ENCODE peak calls at places on chromosomes 7 and 10, in five cellular contexts. Q is WTC11; Z is activated CD8-positive, alpha-beta T cell treated with anti-CD3 and anti-CD28 coated beads for 36 hours; T is heart right ventricle; H is heart left ventricle. L is an unnamed sample.

GRCh38 chr10:6918305-6918704 is 338.2 kb upstream of the PRKCQ start:
- DNase-seq in Z (peak; percentile 86), Q (peak; percentile 57), T (no peak), H (peak; percentile 30), L (peak; percentile 29)

GRCh38 chr7:50304911-50305621 is 550 bp downstream of the IKZF1 start:
- DNase-seq in Z (peak; percentile 69), H (no peak), Q (no peak), T (no peak), L (peak; percentile 53)

GRCh38 chr7:50869108-50869716 is 86.5 kb upstream of the GRB10 start:
- DNase-seq in Q (no peak), H (peak; percentile 33), Z (no peak), T (no peak), L (no peak)

GRCh38 chr7:119783799-119784198 is 489.2 kb upstream of the KCND2 start:
- DNase-seq in Q (no peak), Z (no peak), H (peak; percentile 31), T (peak; percentile 5), L (no peak)

GRCh38 chr10:3068201-3068967 is 1.0 kb downstream of the PFKP start:
- DNase-seq in Q (peak; percentile 48), H (peak; percentile 77), Z (peak; percentile 78), T (peak; percentile 71), L (peak; percentile 80)

GRCh38 chr7:135822396-135822795 is 73.8 kb upstream of the FAM180A start:
- DNase-seq in H (no peak), T (no peak), Z (no peak), Q (no peak), L (no peak)

GRCh38 chr10:71780722-71781121 is 7.4 kb upstream of the VSIR start:
- DNase-seq in H (no peak), T (no peak), Z (no peak), Q (no peak), L (no peak)

GRCh38 chr10:10007972-10008371 is 1009.7 kb upstream of the CELF2 start:
- DNase-seq in T (no peak), H (no peak), Q (no peak), Z (no peak), L (no peak)

GRCh38 chr7:34211003-34211402 is 305.7 kb downstream of the BMPER start:
- DNase-seq in T (no peak), H (no peak), Q (no peak), Z (no peak), L (no peak)

GRCh38 chr7:149772236-149772820 is 1.1 kb downstream of the ZNF467 start:
- DNase-seq in Z (peak; percentile 46), H (no peak), T (peak; percentile 73), Q (peak; percentile 72), L (no peak)

GRCh38 chr10:48556065-48556464 is 48.8 kb downstream of the ARHGAP22 start:
- DNase-seq in Z (no peak), T (no peak), H (no peak), Q (no peak), L (no peak)

GRCh38 chr10:48554668-48555067 is 50.2 kb downstream of the ARHGAP22 start:
- DNase-seq in T (no peak), Q (no peak), H (no peak), Z (no peak), L (no peak)

GRCh38 chr10:48556713-48557112 is 48.2 kb downstream of the ARHGAP22 start:
- DNase-seq in Z (no peak), T (no peak), H (no peak), Q (no peak), L (no peak)

GRCh38 chr10:48554246-48554645 is 50.6 kb downstream of the ARHGAP22 start:
- DNase-seq in Q (no peak), Z (no peak), H (no peak), T (no peak), L (no peak)

GRCh38 chr10:48555310-48556042 is 49.4 kb downstream of the ARHGAP22 start:
- DNase-seq in Z (no peak), Q (no peak), T (no peak), H (no peak), L (no peak)
- TF ChIP-seq CTCF in Z (no peak), Q (no peak), T (no peak), H (no peak), L (no peak)

GRCh38 chr7:8418627-8419245 is 14.7 kb upstream of the NXPH1 start:
- DNase-seq in H (peak; percentile 23), Z (peak; percentile 67), Q (peak; percentile 48), T (no peak), L (peak; percentile 46)
- TF ChIP-seq CTCF in H (peak; percentile 68), Z (peak; percentile 73), Q (peak; percentile 75), T (peak; percentile 81), L (peak; percentile 69)

GRCh38 chr10:13222566-13222965 is 11.6 kb downstream of the UCMA start:
- DNase-seq in Z (no peak), Q (no peak), T (no peak), H (no peak), L (no peak)

GRCh38 chr10:13218878-13219277 is 15.3 kb downstream of the UCMA start:
- DNase-seq in Z (no peak), T (no peak), Q (no peak), H (no peak), L (no peak)

GRCh38 chr10:13222151-13222550 is 12.0 kb downstream of the UCMA start:
- DNase-seq in Q (no peak), H (no peak), T (no peak), Z (no peak), L (no peak)

GRCh38 chr10:13221572-13221971 is 12.6 kb downstream of the UCMA start:
- DNase-seq in H (no peak), T (no peak), Q (no peak), Z (no peak), L (no peak)

GRCh38 chr10:13219685-13220670 is 14.2 kb downstream of the UCMA start:
- DNase-seq in H (no peak), Z (peak; percentile 20), Q (peak; percentile 53), T (no peak), L (peak; percentile 69)
- TF ChIP-seq CTCF in H (no peak), Z (no peak), Q (no peak), T (no peak), L (peak; percentile 37)

GRCh38 chr7:140646931-140647647 is 6.5 kb upstream of the DENND2A start:
- DNase-seq in T (peak; percentile 31), Z (peak; percentile 70), H (no peak), Q (peak; percentile 74), L (peak; percentile 64)

GRCh38 chr7:140643416-140643815 is 2.8 kb upstream of the DENND2A start:
- DNase-seq in H (no peak), Z (no peak), Q (no peak), T (no peak), L (no peak)

GRCh38 chr7:140641532-140642191 is 1.0 kb upstream of the DENND2A start:
- DNase-seq in T (no peak), H (no peak), Z (no peak), Q (no peak), L (no peak)

GRCh38 chr7:140640727-140641531 is at the start of gene DENND2A:
- DNase-seq in T (peak; percentile 82), H (peak; percentile 87), Q (peak; percentile 80), Z (no peak), L (peak; percentile 55)

DNA sequence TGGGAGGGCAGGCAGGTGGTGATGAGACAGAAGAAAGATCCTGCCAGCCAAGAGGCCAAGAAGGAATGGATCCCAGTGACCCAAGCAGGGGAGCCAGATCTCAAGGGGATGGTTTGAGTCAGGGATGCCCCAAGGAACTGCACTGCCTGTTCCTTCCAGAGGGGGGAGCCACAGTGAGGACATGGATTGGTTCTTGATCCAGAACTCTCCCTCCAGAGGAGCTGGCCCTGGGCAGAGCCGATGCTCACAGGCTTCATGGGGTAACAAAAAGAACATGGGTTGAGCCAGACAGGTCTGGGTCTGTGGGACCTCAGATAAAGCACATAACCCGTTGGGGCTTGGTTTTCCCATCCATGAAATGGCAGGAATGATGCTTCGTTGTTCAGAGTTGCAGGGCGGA is 4.6 kb upstream of the DENND2A start:
- DNase-seq in H (no peak), Z (peak; percentile 39), Q (peak; percentile 84), T (no peak), L (no peak)
- TF ChIP-seq CTCF in H (no peak), Z (peak; percentile 40), Q (peak; percentile 69), T (peak; percentile 22), L (peak; percentile 6)

GRCh38 chr10:28408237-28408777 is 105.4 kb upstream of the MPP7 start:
- DNase-seq in Z (no peak), T (no peak), H (no peak), Q (no peak), L (no peak)

GRCh38 chr10:28411136-28411460 is 108.2 kb upstream of the MPP7 start:
- DNase-seq in Q (no peak), Z (no peak), H (no peak), T (no peak), L (no peak)

GRCh38 chr10:28411648-28412047 is 108.8 kb upstream of the MPP7 start:
- DNase-seq in Q (no peak), Z (peak; percentile 55), T (no peak), H (no peak), L (peak; percentile 26)

GRCh38 chr10:28410420-28411135 is 107.7 kb upstream of the MPP7 start:
- DNase-seq in Q (no peak), T (no peak), H (no peak), Z (no peak), L (no peak)
- TF ChIP-seq CTCF in Q (no peak), T (no peak), H (no peak), Z (no peak), L (no peak)

DNA sequence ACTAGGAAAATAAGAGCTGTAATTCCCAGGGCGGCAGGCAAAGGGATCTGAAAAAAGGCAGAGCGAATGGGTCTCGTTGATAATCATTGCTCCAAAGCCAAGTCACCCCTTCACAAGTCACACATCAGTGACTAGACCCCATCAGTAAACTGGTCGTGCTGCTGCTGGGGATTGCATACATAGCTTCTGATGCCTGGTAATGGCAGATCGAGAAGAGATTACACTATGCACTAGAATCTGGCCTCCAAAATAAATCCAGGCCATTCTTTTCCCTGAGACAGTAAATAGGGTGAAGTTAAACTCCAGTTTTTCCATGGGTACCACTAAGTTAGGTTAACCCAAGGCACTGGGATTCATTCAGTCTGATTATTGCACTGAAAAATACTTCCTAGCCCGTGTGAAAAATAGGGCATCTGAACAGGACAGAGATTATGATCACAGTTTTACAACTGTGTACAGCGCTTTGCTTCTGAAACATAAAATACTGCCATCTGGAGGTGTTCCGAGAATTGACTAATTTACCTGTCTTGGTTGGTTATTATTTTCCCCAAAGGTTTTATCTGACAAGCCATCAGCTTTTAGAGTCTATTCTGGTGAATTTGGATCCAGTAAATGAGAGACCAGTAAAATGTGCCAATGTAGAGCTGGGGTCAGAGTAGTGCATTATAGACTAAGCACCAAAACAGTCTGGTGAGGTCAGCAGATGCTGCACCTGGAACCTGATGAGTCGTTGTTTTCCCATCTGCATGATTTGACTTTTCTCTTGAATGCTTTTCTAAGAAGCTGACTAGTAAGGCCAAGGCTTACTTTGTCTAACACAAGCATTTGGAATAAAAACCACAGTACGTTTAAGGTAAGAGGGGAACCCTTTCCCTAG is 82.9 kb upstream of the AFAP1L2 start:
- DNase-seq in Z (peak; percentile 50), H (no peak), T (no peak), Q (no peak), L (no peak)
- TF ChIP-seq CTCF in Z (peak; percentile 42), H (no peak), T (no peak), Q (no peak), L (no peak)

DNA sequence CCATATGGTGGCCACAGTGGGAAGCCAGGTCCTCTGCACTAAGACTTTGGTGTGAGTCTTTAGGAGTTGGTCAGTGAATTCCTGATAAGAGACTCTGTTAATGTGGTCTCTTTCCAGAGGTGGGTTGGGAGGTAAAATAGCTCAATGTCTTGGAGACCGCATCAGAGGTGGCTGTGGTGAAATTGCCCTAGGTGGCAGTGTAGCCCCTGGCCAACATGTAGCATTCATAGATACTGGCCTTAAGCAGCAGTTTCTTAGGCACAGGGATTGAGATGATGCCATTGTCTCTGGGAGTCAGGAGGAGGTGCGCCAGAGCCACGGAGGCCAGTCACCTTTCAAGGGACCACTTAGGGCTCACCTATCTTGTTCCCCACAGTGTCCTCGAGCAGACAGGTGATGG is 202.8 kb downstream of the CREB5 start:
- DNase-seq in H (no peak), T (no peak), Z (peak; percentile 2), Q (peak; percentile 33), L (no peak)
- TF ChIP-seq CTCF in H (peak; percentile 18), T (peak; percentile 21), Z (no peak), Q (no peak), L (no peak)

L was measured in GM13976.